ENCODE peak calls at places on chromosome 7, in eight cellular contexts. G is IMR-90, X is left ventricle myocardium inferior, T is fibroblast of mammary gland, Y is GM10248, P is thoracic aorta, O is bronchial epithelial cell, Q is GM12865. C is an unnamed sample.

GRCh38 chr7:750111-750905 is 23.2 kb upstream of the PRKAR1B start:
- DNase-seq in X (no peak), Y (no peak), T (no peak), Q (no peak), P (no peak), G (no peak), O (no peak), C (no peak)

GRCh38 chr7:27148031-27148775 is 629 bp upstream of the HOXA6 start:
- DNase-seq in Y (no peak), Q (no peak), G (no peak), O (no peak), X (no peak), T (peak; percentile 68), P (no peak), C (peak; percentile 32)

GRCh38 chr7:75732016-75732521 is 6.7 kb downstream of the HIP1 start:
- DNase-seq in O (no peak), G (no peak), Y (no peak), Q (no peak), P (no peak), X (no peak), T (no peak), C (no peak)

GRCh38 chr7:157851501-157852067 is 514.8 kb downstream of the DNAJB6 start:
- DNase-seq in O (no peak), T (peak; percentile 28), G (no peak), X (peak; percentile 67), Y (no peak), P (no peak), Q (no peak), C (no peak)

GRCh38 chr7:23333671-23334246 is 34.6 kb downstream of the MALSU1 start:
- DNase-seq in Q (no peak), G (peak; percentile 96), X (peak; percentile 19), Y (no peak), T (peak; percentile 99), P (no peak), O (peak; percentile 93), C (peak; percentile 95)

GRCh38 chr7:80676404-80676803 is 38.0 kb downstream of the CD36 start:
- DNase-seq in O (peak; percentile 23), T (no peak), Q (no peak), P (no peak), Y (no peak), X (no peak), G (no peak), C (no peak)

GRCh38 chr7:96330193-96330592 is 8.3 kb upstream of the SLC25A13 start:
- DNase-seq in X (no peak), G (no peak), P (no peak), Y (no peak), Q (no peak), T (no peak), O (peak; percentile 92), C (peak; percentile 76)

GRCh38 chr7:158963780-158964222 is 107.4 kb downstream of the DYNC2I1 start:
- DNase-seq in Y (no peak), O (no peak), G (no peak), P (no peak), Q (no peak), X (peak; percentile 36), T (no peak), C (no peak)

GRCh38 chr7:157032128-157032527 is 21.7 kb upstream of the MNX1 start:
- DNase-seq in Q (no peak), T (no peak), X (no peak), O (no peak), Y (no peak), G (no peak), P (no peak), C (no peak)

DNA sequence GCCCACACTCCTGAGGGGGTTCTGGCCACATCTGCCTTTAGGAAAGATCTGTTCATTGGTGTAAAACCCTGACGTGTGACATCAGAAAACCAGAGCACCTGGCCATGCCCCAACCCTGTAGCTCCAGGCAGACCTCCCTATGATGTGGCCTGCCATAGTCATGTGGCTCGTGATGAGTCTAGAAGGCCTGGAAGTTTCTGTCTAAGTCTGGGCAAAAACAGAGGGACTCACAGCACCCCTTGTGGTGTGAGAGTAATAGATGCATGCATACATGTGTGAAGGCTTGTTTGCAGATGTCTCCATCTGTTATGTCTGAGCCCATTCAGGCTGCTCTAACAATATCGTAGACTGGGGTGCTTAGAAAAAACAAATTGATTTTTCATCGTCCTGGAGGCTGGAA is 309.3 kb downstream of the PAXIP1 start:
- DNase-seq in Q (no peak), T (no peak), X (no peak), Y (no peak), P (no peak), G (no peak), O (no peak), C (no peak)
- TF ChIP-seq CTCF in Q (no peak), T (no peak), X (no peak), Y (no peak), P (no peak), G (no peak), O (no peak), C (no peak)

GRCh38 chr7:11343818-11344413 is 370.2 kb downstream of the PHF14 start:
- DNase-seq in O (peak; percentile 39), X (no peak), Q (peak; percentile 52), G (peak; percentile 26), P (no peak), Y (peak; percentile 9), T (peak; percentile 41), C (peak; percentile 62)

GRCh38 chr7:11346312-11346711 is 372.6 kb downstream of the PHF14 start:
- DNase-seq in T (no peak), X (no peak), O (no peak), P (no peak), G (no peak), Q (no peak), Y (no peak), C (no peak)

GRCh38 chr7:11343136-11343535 is 369.5 kb downstream of the PHF14 start:
- DNase-seq in T (no peak), X (no peak), O (no peak), G (no peak), Y (no peak), P (no peak), Q (no peak), C (no peak)

GRCh38 chr7:11345621-11346020 is 371.9 kb downstream of the PHF14 start:
- DNase-seq in T (no peak), G (no peak), Q (no peak), P (no peak), X (no peak), O (no peak), Y (no peak), C (no peak)

GRCh38 chr7:11341285-11341944 is 367.7 kb downstream of the PHF14 start:
- DNase-seq in T (peak; percentile 18), O (peak; percentile 50), Y (no peak), Q (peak; percentile 48), P (no peak), X (no peak), G (no peak), C (peak; percentile 41)
- TF ChIP-seq CTCF in T (peak; percentile 8), O (peak; percentile 34), Y (peak; percentile 64), Q (peak; percentile 45), P (no peak), X (peak; percentile 54), G (peak; percentile 10), C (peak; percentile 37)

GRCh38 chr7:138064856-138065357 is 11.4 kb upstream of the AKR1D1 start:
- DNase-seq in P (no peak), G (peak; percentile 18), X (no peak), Y (no peak), O (no peak), Q (no peak), T (peak; percentile 70), C (no peak)
- TF ChIP-seq CTCF in P (no peak), G (no peak), X (no peak), Y (no peak), O (no peak), Q (no peak), T (no peak), C (no peak)

GRCh38 chr7:138491612-138492386 is 31.7 kb downstream of the TRIM24 start:
- DNase-seq in T (peak; percentile 4), Y (no peak), Q (no peak), O (no peak), G (no peak), X (no peak), P (no peak), C (no peak)
- TF ChIP-seq CTCF in T (no peak), Y (no peak), Q (no peak), O (no peak), G (no peak), X (no peak), P (no peak), C (no peak)

C was measured in MCF 10A.